ENCODE peak calls at places on chromosomes 1 and 21, in six cellular contexts. O, W, N, K, Q and E are unnamed samples.
A peak's percentile ranks its signal among the peaks of the same experiment; 100 is the strongest.

GRCh38 chr1:53142226-53142853 is at the start of gene SLC1A7:
- DNase-seq in O (no peak), W (no peak), N (no peak), K (no peak), Q (no peak), E (no peak)

GRCh38 chr1:5911157-5911556 is 81.1 kb downstream of the NPHP4 start:
- DNase-seq in O (no peak), W (no peak), N (no peak), K (no peak), Q (no peak), E (no peak)

GRCh38 chr1:7403265-7404045 is 367.6 kb upstream of the VAMP3 start:
- DNase-seq in O (no peak), W (peak; percentile 68), N (peak; percentile 9), K (peak; percentile 2), Q (no peak), E (no peak)

GRCh38 chr1:56550132-56550531 is 29.2 kb downstream of the PLPP3 start:
- DNase-seq in O (no peak), W (no peak), N (no peak), K (no peak), Q (no peak), E (no peak)

GRCh38 chr1:94550800-94551241 is 9.3 kb upstream of the F3 start:
- DNase-seq in O (no peak), W (no peak), N (no peak), K (no peak), Q (no peak), E (no peak)

GRCh38 chr1:243495442-243496172 is 239.8 kb downstream of the SDCCAG8 start:
- DNase-seq in O (no peak), W (peak; percentile 74), N (no peak), K (no peak), Q (peak; percentile 88), E (no peak)

GRCh38 chr1:59150537-59151386 is 146.1 kb upstream of the FGGY start:
- DNase-seq in O (peak; percentile 95), W (peak; percentile 100), N (peak; percentile 84), K (peak; percentile 86), Q (peak; percentile 98), E (peak; percentile 94)

GRCh38 chr1:209490013-209490412 is 93.5 kb upstream of the CAMK1G start:
- DNase-seq in O (no peak), W (peak; percentile 25), N (no peak), K (no peak), Q (peak; percentile 26), E (no peak)

GRCh38 chr1:116420417-116421200 is 47.6 kb downstream of the ATP1A1 start:
- DNase-seq in O (no peak), W (no peak), N (no peak), K (no peak), Q (no peak), E (no peak)

GRCh38 chr1:164625004-164625617 is 66.1 kb downstream of the PBX1 start:
- DNase-seq in O (no peak), W (no peak), N (no peak), K (no peak), Q (no peak), E (no peak)

GRCh38 chr1:112257043-112257835 is 138.8 kb upstream of the CTTNBP2NL start:
- DNase-seq in O (no peak), W (no peak), N (no peak), K (no peak), Q (no peak), E (no peak)

GRCh38 chr1:218374401-218374848 is 29.3 kb downstream of the TGFB2 start:
- DNase-seq in O (no peak), W (peak; percentile 44), N (no peak), K (no peak), Q (peak; percentile 25), E (no peak)

GRCh38 chr1:172727956-172728603 is 69.2 kb downstream of the FASLG start:
- DNase-seq in O (no peak), W (peak; percentile 29), N (no peak), K (no peak), Q (no peak), E (peak; percentile 14)

GRCh38 chr21:39611547-39612190 is 1.1 kb upstream of the B3GALT5 start:
- DNase-seq in O (no peak), W (no peak), N (no peak), K (no peak), Q (no peak), E (no peak)

GRCh38 chr1:170729608-170730378 is 65.9 kb downstream of the PRRX1 start:
- DNase-seq in O (no peak), W (peak; percentile 66), N (no peak), K (peak; percentile 26), Q (peak; percentile 76), E (peak; percentile 21)

GRCh38 chr1:240602189-240602588 is 9.8 kb downstream of the GREM2 start:
- DNase-seq in O (no peak), W (peak; percentile 35), N (no peak), K (no peak), Q (peak; percentile 5), E (no peak)

GRCh38 chr1:98792123-98792522 is 130.6 kb downstream of the SNX7 start:
- DNase-seq in O (no peak), W (peak; percentile 34), N (no peak), K (no peak), Q (peak; percentile 2), E (peak; percentile 16)

GRCh38 chr1:12333036-12333785 is 103.4 kb downstream of the VPS13D start:
- DNase-seq in O (no peak), W (no peak), N (no peak), K (no peak), Q (peak; percentile 31), E (no peak)

GRCh38 chr21:31878831-31879230 is 6.0 kb downstream of the HUNK start:
- DNase-seq in O (no peak), W (no peak), N (no peak), K (no peak), Q (no peak), E (no peak)

GRCh38 chr21:31879911-31880310 is 7.1 kb downstream of the HUNK start:
- DNase-seq in O (no peak), W (no peak), N (no peak), K (no peak), Q (no peak), E (no peak)

GRCh38 chr21:31880816-31881215 is 8.0 kb downstream of the HUNK start:
- DNase-seq in O (no peak), W (no peak), N (no peak), K (no peak), Q (no peak), E (no peak)

GRCh38 chr21:31877558-31877957 is 4.7 kb downstream of the HUNK start:
- DNase-seq in O (no peak), W (no peak), N (no peak), K (no peak), Q (no peak), E (no peak)

GRCh38 chr21:31879251-31879650 is 6.4 kb downstream of the HUNK start:
- DNase-seq in O (no peak), W (no peak), N (no peak), K (no peak), Q (no peak), E (no peak)
- H3K36me3 ChIP-seq in O (no peaks in the 10 kb centered on the region), W (no peaks in the 10 kb centered on the region), N (no peaks in the 10 kb centered on the region), K (no peaks in the 10 kb centered on the region), Q (no peaks in the 10 kb centered on the region), E (no peaks in the 10 kb centered on the region)

GRCh38 chr1:1827089-1827433 is 48.8 kb upstream of the NADK start:
- DNase-seq in O (no peak), W (no peak), N (no peak), K (no peak), Q (no peak), E (no peak)

GRCh38 chr1:1827456-1827855 is 49.2 kb upstream of the NADK start:
- DNase-seq in O (no peak), W (no peak), N (no peak), K (no peak), Q (no peak), E (no peak)

GRCh38 chr1:1832151-1832550 is 53.9 kb upstream of the NADK start:
- DNase-seq in O (no peak), W (no peak), N (no peak), K (no peak), Q (no peak), E (no peak)

GRCh38 chr1:1825217-1825616 is 46.9 kb upstream of the NADK start:
- DNase-seq in O (no peak), W (no peak), N (no peak), K (no peak), Q (no peak), E (no peak)

DNA sequence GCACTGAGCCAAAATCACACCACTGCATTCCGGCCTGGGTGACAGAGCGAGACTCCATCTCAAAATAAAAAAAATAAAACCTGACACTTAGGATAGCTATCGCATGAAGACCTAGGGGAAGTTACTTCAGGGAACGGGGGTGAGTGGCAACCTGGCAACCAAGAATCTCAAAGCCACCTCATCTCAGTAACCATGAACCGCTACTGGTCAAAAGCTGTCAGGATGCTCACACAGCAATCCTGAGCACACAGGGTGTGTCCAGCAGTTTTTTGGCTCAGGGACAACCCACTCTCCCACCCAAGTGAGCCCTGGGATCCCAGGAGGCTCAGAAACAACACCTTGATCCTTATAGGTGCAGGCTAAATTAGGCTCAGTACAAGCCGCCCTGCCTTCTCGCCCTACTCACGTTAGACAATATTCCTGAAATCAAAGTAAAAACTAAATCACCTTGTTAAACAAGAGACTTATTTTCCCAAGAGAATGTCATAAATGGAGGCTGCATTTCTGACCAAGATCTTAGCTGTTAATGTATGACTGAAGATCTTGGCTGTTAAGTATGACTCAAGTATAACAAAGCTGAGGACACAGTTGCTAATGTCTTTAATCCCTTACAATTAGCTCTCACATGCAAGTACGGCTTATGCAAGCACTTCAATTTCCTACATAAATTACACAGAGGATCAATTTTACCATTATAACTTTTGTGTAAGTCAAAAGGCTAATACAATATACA is 48.3 kb upstream of the NADK start:
- DNase-seq in O (no peak), W (no peak), N (no peak), K (no peak), Q (no peak), E (no peak)
- H3K27ac ChIP-seq in O (no peak overlapping the region), W (no peak overlapping the region), N (no peak overlapping the region), K (no peak overlapping the region), Q (peak overlapping the region; percentile 68), E (peak overlapping the region; percentile 48)

DNA sequence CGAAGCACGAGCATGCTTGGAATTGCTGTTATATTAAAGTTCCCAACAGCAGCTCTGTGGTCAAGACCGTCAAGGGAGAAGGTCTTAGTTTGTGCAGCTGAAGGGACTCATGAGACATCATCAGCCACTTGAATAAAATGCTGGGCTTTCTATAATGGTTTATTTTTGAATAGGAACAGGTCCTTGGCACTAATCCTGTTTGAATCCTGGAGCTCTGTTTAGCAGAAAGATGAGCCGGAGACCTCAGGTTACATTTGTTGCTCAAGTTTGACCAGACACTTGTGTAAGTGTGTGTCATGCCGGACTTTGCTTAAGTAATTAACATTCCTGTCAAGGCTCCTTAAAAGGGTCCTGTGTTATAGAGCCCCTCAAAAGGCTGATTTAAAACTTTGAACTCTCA is 186.5 kb downstream of the ROR1 start:
- DNase-seq in O (no peak), W (peak; percentile 48), N (no peak), K (no peak), Q (no peak), E (no peak)
- TF ChIP-seq CTCF in O (no peak), W (no peak), N (no peak), K (no peak), Q (no peak), E (no peak)

GRCh38 chr1:23368562-23369334 is 888 bp downstream of the ZNF436 start:
- DNase-seq in O (peak; percentile 88), W (peak; percentile 90), N (peak; percentile 88), K (peak; percentile 92), Q (peak; percentile 94), E (peak; percentile 81)
- H3K36me3 ChIP-seq in O (no peaks in the 10 kb centered on the region), W (peaks cover 15% of the 10 kb centered on the region), N (no peaks in the 10 kb centered on the region), K (peaks cover 6% of the 10 kb centered on the region), Q (peaks cover 24% of the 10 kb centered on the region), E (peaks cover 22% of the 10 kb centered on the region)